ENCODE peak calls at places on chromosomes 2 and 18, in four cellular contexts. One of them, this sample, is unnamed.

GRCh38 chr18:45335644-45336043 is 279.6 kb upstream of the SLC14A2 start:
- DNase-seq in endodermal cell: peak
- DNase-seq in uterus: no peak
- DNase-seq in CD8-positive, alpha-beta memory T cell: no peak
- DNase-seq in this sample: no peak

GRCh38 chr2:64327510-64328414 is 126.2 kb upstream of the LGALSL start:
- DNase-seq in endodermal cell: peak
- DNase-seq in CD8-positive, alpha-beta memory T cell: peak
- DNase-seq in uterus: peak
- DNase-seq in this sample: peak

GRCh38 chr2:65731476-65731875 is 299.1 kb upstream of the SPRED2 start:
- DNase-seq in CD8-positive, alpha-beta memory T cell: no peak
- DNase-seq in uterus: no peak
- DNase-seq in endodermal cell: no peak
- DNase-seq in this sample: no peak

GRCh38 chr18:34121157-34121807 is 103.4 kb downstream of the NOL4 start:
- DNase-seq in uterus: no peak
- DNase-seq in CD8-positive, alpha-beta memory T cell: no peak
- DNase-seq in endodermal cell: no peak
- DNase-seq in this sample: no peak

GRCh38 chr2:178193823-178194599 is at the start of gene OSBPL6:
- DNase-seq in CD8-positive, alpha-beta memory T cell: peak
- DNase-seq in uterus: peak
- DNase-seq in endodermal cell: peak
- DNase-seq in this sample: peak

GRCh38 chr2:232889876-232890401 is 19.9 kb downstream of the SNORC start:
- DNase-seq in endodermal cell: peak
- DNase-seq in CD8-positive, alpha-beta memory T cell: no peak
- DNase-seq in uterus: no peak
- DNase-seq in this sample: no peak

GRCh38 chr18:35635171-35635570 is 53.6 kb downstream of the GALNT1 start:
- DNase-seq in uterus: no peak
- DNase-seq in CD8-positive, alpha-beta memory T cell: no peak
- DNase-seq in endodermal cell: no peak
- DNase-seq in this sample: no peak

GRCh38 chr2:60548844-60549243 is 4.6 kb downstream of the BCL11A start:
- DNase-seq in uterus: no peak
- DNase-seq in endodermal cell: no peak
- DNase-seq in CD8-positive, alpha-beta memory T cell: no peak
- DNase-seq in this sample: no peak

GRCh38 chr2:175080479-175080878 is 75.3 kb upstream of the CHN1 start:
- DNase-seq in uterus: no peak
- DNase-seq in CD8-positive, alpha-beta memory T cell: no peak
- DNase-seq in endodermal cell: no peak
- DNase-seq in this sample: no peak

GRCh38 chr2:191318729-191319078 is 73.5 kb downstream of the MYO1B start:
- DNase-seq in uterus: no peak
- DNase-seq in endodermal cell: peak
- DNase-seq in CD8-positive, alpha-beta memory T cell: no peak
- DNase-seq in this sample: no peak

GRCh38 chr2:215498411-215498810 is 62.5 kb upstream of the FN1 start:
- DNase-seq in CD8-positive, alpha-beta memory T cell: no peak
- DNase-seq in uterus: no peak
- DNase-seq in endodermal cell: no peak
- DNase-seq in this sample: no peak

GRCh38 chr2:58553937-58554336 is 312.8 kb upstream of the FANCL start:
- DNase-seq in uterus: no peak
- DNase-seq in endodermal cell: peak
- DNase-seq in CD8-positive, alpha-beta memory T cell: no peak
- DNase-seq in this sample: no peak

GRCh38 chr2:241772063-241772499 is 4.5 kb upstream of the GAL3ST2 start:
- DNase-seq in uterus: no peak
- DNase-seq in endodermal cell: no peak
- DNase-seq in CD8-positive, alpha-beta memory T cell: peak
- DNase-seq in this sample: no peak

GRCh38 chr18:75036941-75037516 is 171.9 kb downstream of the PTGR3 start:
- DNase-seq in uterus: no peak
- DNase-seq in endodermal cell: no peak
- DNase-seq in CD8-positive, alpha-beta memory T cell: no peak
- DNase-seq in this sample: no peak

GRCh38 chr2:234433201-234433600 is 63.7 kb downstream of the ARL4C start:
- DNase-seq in endodermal cell: no peak
- DNase-seq in CD8-positive, alpha-beta memory T cell: no peak
- DNase-seq in uterus: no peak
- DNase-seq in this sample: no peak

GRCh38 chr18:30387401-30387800 is 655.1 kb downstream of the DSC3 start:
- DNase-seq in uterus: no peak
- DNase-seq in endodermal cell: peak
- DNase-seq in CD8-positive, alpha-beta memory T cell: no peak
- DNase-seq in this sample: no peak

GRCh38 chr18:8835556-8835955 is 130.2 kb downstream of the MTCL1 start:
- DNase-seq in uterus: no peak
- DNase-seq in CD8-positive, alpha-beta memory T cell: no peak
- DNase-seq in endodermal cell: no peak
- DNase-seq in this sample: peak

GRCh38 chr2:203209538-203209937 is 29.3 kb upstream of the CYP20A1 start:
- DNase-seq in endodermal cell: no peak
- DNase-seq in uterus: no peak
- DNase-seq in CD8-positive, alpha-beta memory T cell: no peak
- DNase-seq in this sample: no peak

GRCh38 chr18:33116376-33116775 is 324.1 kb downstream of the CCDC178 start:
- DNase-seq in uterus: no peak
- DNase-seq in endodermal cell: peak
- DNase-seq in CD8-positive, alpha-beta memory T cell: no peak
- DNase-seq in this sample: no peak

GRCh38 chr2:70503896-70504295 is 49.7 kb downstream of the TGFA start:
- DNase-seq in uterus: no peak
- DNase-seq in endodermal cell: no peak
- DNase-seq in CD8-positive, alpha-beta memory T cell: no peak
- DNase-seq in this sample: no peak

GRCh38 chr2:156589381-156590079 is 153.4 kb downstream of the GPD2 start:
- DNase-seq in CD8-positive, alpha-beta memory T cell: peak
- DNase-seq in uterus: no peak
- DNase-seq in endodermal cell: no peak
- DNase-seq in this sample: no peak

GRCh38 chr2:64526034-64526433 is 1.9 kb downstream of the AFTPH start:
- DNase-seq in uterus: no peak
- DNase-seq in CD8-positive, alpha-beta memory T cell: no peak
- DNase-seq in endodermal cell: no peak
- DNase-seq in this sample: no peak

GRCh38 chr2:70214958-70215357 is 24.1 kb upstream of the C2orf42 start:
- DNase-seq in endodermal cell: no peak
- DNase-seq in uterus: no peak
- DNase-seq in CD8-positive, alpha-beta memory T cell: no peak
- DNase-seq in this sample: no peak

GRCh38 chr2:72138921-72139381 is 8.7 kb downstream of the CYP26B1 start:
- DNase-seq in uterus: peak
- DNase-seq in endodermal cell: no peak
- DNase-seq in CD8-positive, alpha-beta memory T cell: no peak
- DNase-seq in this sample: no peak

GRCh38 chr2:181828122-181828705 is 63.3 kb upstream of the ITPRID2 start:
- DNase-seq in CD8-positive, alpha-beta memory T cell: no peak
- DNase-seq in uterus: no peak
- DNase-seq in endodermal cell: no peak
- DNase-seq in this sample: no peak

GRCh38 chr2:159249955-159250723 is 36.4 kb downstream of the WDSUB1 start:
- DNase-seq in CD8-positive, alpha-beta memory T cell: no peak
- DNase-seq in uterus: peak
- DNase-seq in endodermal cell: no peak
- DNase-seq in this sample: peak

GRCh38 chr2:42810971-42811865 is 18.8 kb upstream of the HAAO start:
- DNase-seq in uterus: peak
- DNase-seq in endodermal cell: peak
- DNase-seq in CD8-positive, alpha-beta memory T cell: peak
- DNase-seq in this sample: no peak

GRCh38 chr18:59041819-59042476 is 97.7 kb upstream of the SEC11C start:
- DNase-seq in CD8-positive, alpha-beta memory T cell: no peak
- DNase-seq in uterus: no peak
- DNase-seq in endodermal cell: peak
- DNase-seq in this sample: no peak

GRCh38 chr2:207163815-207164747 is 1.7 kb downstream of the KLF7 start:
- DNase-seq in CD8-positive, alpha-beta memory T cell: peak
- DNase-seq in endodermal cell: no peak
- DNase-seq in uterus: peak
- DNase-seq in this sample: no peak

GRCh38 chr2:9103663-9104277 is 100.3 kb upstream of the MBOAT2 start:
- DNase-seq in CD8-positive, alpha-beta memory T cell: no peak
- DNase-seq in uterus: no peak
- DNase-seq in endodermal cell: no peak
- DNase-seq in this sample: no peak

GRCh38 chr18:45012286-45012685 is 331.6 kb downstream of the SETBP1 start:
- DNase-seq in CD8-positive, alpha-beta memory T cell: no peak
- DNase-seq in endodermal cell: no peak
- DNase-seq in uterus: no peak
- DNase-seq in this sample: no peak

GRCh38 chr2:74328573-74328972 is 14.6 kb downstream of the SLC4A5 start:
- DNase-seq in uterus: no peak
- DNase-seq in endodermal cell: no peak
- DNase-seq in CD8-positive, alpha-beta memory T cell: no peak
- DNase-seq in this sample: no peak

GRCh38 chr2:213152065-213152794 is 818 bp upstream of the IKZF2 start:
- DNase-seq in endodermal cell: peak
- DNase-seq in uterus: peak
- DNase-seq in CD8-positive, alpha-beta memory T cell: no peak
- DNase-seq in this sample: peak

GRCh38 chr2:30074023-30074422 is 72.8 kb upstream of the YPEL5 start:
- DNase-seq in endodermal cell: no peak
- DNase-seq in CD8-positive, alpha-beta memory T cell: no peak
- DNase-seq in uterus: no peak
- DNase-seq in this sample: no peak

GRCh38 chr2:156687715-156688114 is 251.5 kb downstream of the GPD2 start:
- DNase-seq in CD8-positive, alpha-beta memory T cell: no peak
- DNase-seq in uterus: no peak
- DNase-seq in endodermal cell: no peak
- DNase-seq in this sample: peak

DNA sequence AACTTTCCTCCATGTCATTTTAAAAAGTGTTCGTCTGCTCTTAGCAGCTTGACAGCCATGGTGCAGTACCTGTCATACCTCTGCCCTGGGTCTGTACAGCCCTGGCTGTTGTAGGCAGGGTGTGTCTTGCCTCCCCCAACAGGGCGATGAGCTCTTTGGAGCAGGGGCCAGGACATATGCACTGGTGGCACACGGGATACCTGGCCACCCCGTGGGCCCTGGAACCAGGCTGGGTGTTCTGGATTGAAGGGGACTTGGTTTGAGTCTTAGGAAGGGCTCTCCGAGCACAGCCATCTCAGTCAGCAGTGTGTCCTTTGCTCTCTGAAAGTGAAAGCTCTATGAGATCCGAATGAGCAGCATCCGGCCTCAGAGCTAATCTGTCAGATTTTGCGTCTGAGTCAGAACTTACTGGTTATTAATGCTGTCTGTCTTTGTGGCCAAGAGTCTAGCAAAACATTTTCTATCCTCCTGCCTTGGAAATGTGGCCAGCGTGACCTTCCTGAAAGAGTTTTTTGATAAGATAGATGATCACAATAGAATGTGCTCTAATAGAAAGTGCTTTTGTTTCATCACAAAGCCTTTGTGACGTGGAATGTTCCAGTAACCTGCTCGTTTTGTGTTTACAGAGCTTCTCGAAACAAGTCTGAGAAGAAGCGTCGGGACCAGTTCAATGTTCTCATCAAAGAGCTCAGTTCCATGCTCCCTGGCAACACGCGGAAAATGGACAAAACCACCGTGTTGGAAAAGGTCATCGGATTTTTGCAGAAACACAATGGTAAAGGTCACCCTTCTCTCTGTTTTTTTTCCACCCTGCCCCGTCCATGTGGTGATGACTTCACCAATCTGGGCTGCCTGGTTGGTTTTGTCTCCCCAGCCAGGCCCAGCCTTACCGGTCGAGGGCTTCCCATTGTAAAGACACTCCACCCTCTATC is 77.3 kb upstream of the RPL31 start:
- DNase-seq in CD8-positive, alpha-beta memory T cell: no peak
- DNase-seq in endodermal cell: peak
- DNase-seq in uterus: peak
- DNase-seq in this sample: no peak
- H3K4me3 ChIP-seq in CD8-positive, alpha-beta memory T cell: peak
- H3K4me3 ChIP-seq in endodermal cell: no peak
- H3K4me3 ChIP-seq in uterus: no peak
- H3K4me3 ChIP-seq in this sample: no peak

GRCh38 chr2:237696471-237696870 is 69.1 kb downstream of the LRRFIP1 start:
- DNase-seq in CD8-positive, alpha-beta memory T cell: no peak
- DNase-seq in endodermal cell: no peak
- DNase-seq in uterus: no peak
- DNase-seq in this sample: no peak
- H3K4me3 ChIP-seq in CD8-positive, alpha-beta memory T cell: peak
- H3K4me3 ChIP-seq in endodermal cell: no peak
- H3K4me3 ChIP-seq in uterus: no peak
- H3K4me3 ChIP-seq in this sample: peak

GRCh38 chr2:110744429-110744828 is 12.1 kb downstream of the ACOXL start:
- DNase-seq in CD8-positive, alpha-beta memory T cell: no peak
- DNase-seq in uterus: no peak
- DNase-seq in endodermal cell: no peak
- DNase-seq in this sample: no peak

GRCh38 chr2:110740747-110741349 is 8.5 kb downstream of the ACOXL start:
- DNase-seq in CD8-positive, alpha-beta memory T cell: no peak
- DNase-seq in endodermal cell: no peak
- DNase-seq in uterus: no peak
- DNase-seq in this sample: no peak

GRCh38 chr2:110742412-110742811 is 10.0 kb downstream of the ACOXL start:
- DNase-seq in endodermal cell: no peak
- DNase-seq in CD8-positive, alpha-beta memory T cell: no peak
- DNase-seq in uterus: no peak
- DNase-seq in this sample: no peak

GRCh38 chr2:110743600-110743999 is 11.2 kb downstream of the ACOXL start:
- DNase-seq in CD8-positive, alpha-beta memory T cell: no peak
- DNase-seq in endodermal cell: no peak
- DNase-seq in uterus: no peak
- DNase-seq in this sample: no peak

GRCh38 chr2:110741491-110741980 is 9.2 kb downstream of the ACOXL start:
- DNase-seq in CD8-positive, alpha-beta memory T cell: no peak
- DNase-seq in endodermal cell: peak
- DNase-seq in uterus: no peak
- DNase-seq in this sample: no peak
- H3K4me3 ChIP-seq in CD8-positive, alpha-beta memory T cell: no peak
- H3K4me3 ChIP-seq in endodermal cell: peak
- H3K4me3 ChIP-seq in uterus: no peak
- H3K4me3 ChIP-seq in this sample: no peak

DNA sequence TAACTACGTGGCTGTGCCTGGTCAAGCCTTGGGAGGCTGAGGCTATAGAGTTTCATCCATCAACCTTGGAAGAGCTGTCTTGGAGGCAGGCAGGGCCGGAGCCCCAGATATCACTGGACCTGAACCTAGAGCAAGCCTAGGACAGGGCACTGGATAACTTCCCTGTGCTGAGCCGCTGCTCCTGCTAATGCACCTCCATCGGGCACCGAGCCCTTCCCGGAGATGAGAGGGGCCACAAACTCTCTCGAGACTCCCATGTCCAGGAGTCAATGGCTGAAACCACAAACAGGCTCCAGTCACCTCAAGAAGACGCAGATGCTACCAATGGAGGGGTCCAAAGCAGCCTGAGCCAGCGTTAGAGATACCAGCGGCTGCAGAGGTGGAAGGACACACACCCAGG is 866.0 kb downstream of the LRP1B start:
- DNase-seq in uterus: no peak
- DNase-seq in CD8-positive, alpha-beta memory T cell: no peak
- DNase-seq in endodermal cell: no peak
- DNase-seq in this sample: no peak
- H3K4me3 ChIP-seq in uterus: no peak
- H3K4me3 ChIP-seq in CD8-positive, alpha-beta memory T cell: no peak
- H3K4me3 ChIP-seq in endodermal cell: no peak
- H3K4me3 ChIP-seq in this sample: no peak

GRCh38 chr2:46334389-46335345 is 37.5 kb downstream of the EPAS1 start:
- DNase-seq in uterus: peak
- DNase-seq in endodermal cell: no peak
- DNase-seq in CD8-positive, alpha-beta memory T cell: no peak
- DNase-seq in this sample: no peak
- H3K4me3 ChIP-seq in uterus: peak
- H3K4me3 ChIP-seq in endodermal cell: no peak
- H3K4me3 ChIP-seq in CD8-positive, alpha-beta memory T cell: no peak
- H3K4me3 ChIP-seq in this sample: no peak